ENCODE peak calls at places on chromosome 11, in seven cellular contexts. One of them, this sample, is unnamed.

GRCh38 chr11:61871158-61871597 is 20.2 kb downstream of the FADS3 start:
- DNase-seq in GM12892: peak
- DNase-seq in SK-N-SH: peak
- DNase-seq in K562: peak
- DNase-seq in H1: peak
- DNase-seq in HepG2: peak
- DNase-seq in GM12878: no peak
- DNase-seq in this sample: peak

GRCh38 chr11:109641549-109641948 is 219.6 kb downstream of the C11orf87 start:
- DNase-seq in GM12892: no peak
- DNase-seq in K562: no peak
- DNase-seq in GM12878: no peak
- DNase-seq in H1: no peak
- DNase-seq in SK-N-SH: no peak
- DNase-seq in HepG2: peak
- DNase-seq in this sample: no peak

GRCh38 chr11:73983764-73984543 is 1.3 kb upstream of the UCP2 start:
- DNase-seq in GM12878: no peak
- DNase-seq in HepG2: no peak
- DNase-seq in H1: no peak
- DNase-seq in SK-N-SH: peak
- DNase-seq in K562: peak
- DNase-seq in GM12892: no peak
- DNase-seq in this sample: no peak

GRCh38 chr11:12810497-12810896 is 136.3 kb downstream of the TEAD1 start:
- DNase-seq in GM12892: no peak
- DNase-seq in GM12878: no peak
- DNase-seq in K562: peak
- DNase-seq in H1: no peak
- DNase-seq in SK-N-SH: no peak
- DNase-seq in HepG2: no peak
- DNase-seq in this sample: no peak

GRCh38 chr11:119892311-119892808 is 163.4 kb upstream of the NECTIN1 start:
- DNase-seq in K562: no peak
- DNase-seq in GM12878: no peak
- DNase-seq in H1: no peak
- DNase-seq in HepG2: no peak
- DNase-seq in GM12892: no peak
- DNase-seq in SK-N-SH: peak
- DNase-seq in this sample: no peak

GRCh38 chr11:128188346-128189115 is 398.8 kb downstream of the ETS1 start:
- DNase-seq in H1: no peak
- DNase-seq in HepG2: no peak
- DNase-seq in SK-N-SH: no peak
- DNase-seq in GM12878: no peak
- DNase-seq in GM12892: no peak
- DNase-seq in K562: no peak
- DNase-seq in this sample: no peak

GRCh38 chr11:6647282-6647679 is 8.3 kb downstream of the DCHS1 start:
- DNase-seq in H1: no peak
- DNase-seq in GM12878: no peak
- DNase-seq in GM12892: no peak
- DNase-seq in SK-N-SH: peak
- DNase-seq in K562: no peak
- DNase-seq in HepG2: no peak
- DNase-seq in this sample: no peak

GRCh38 chr11:57543601-57544000 is 6.2 kb downstream of the SMTNL1 start:
- DNase-seq in HepG2: no peak
- DNase-seq in GM12892: no peak
- DNase-seq in GM12878: no peak
- DNase-seq in K562: no peak
- DNase-seq in SK-N-SH: no peak
- DNase-seq in H1: no peak
- DNase-seq in this sample: no peak

GRCh38 chr11:2085251-2086066 is 53.7 kb downstream of the IGF2 start:
- DNase-seq in SK-N-SH: no peak
- DNase-seq in H1: no peak
- DNase-seq in GM12892: no peak
- DNase-seq in GM12878: no peak
- DNase-seq in HepG2: no peak
- DNase-seq in K562: no peak
- DNase-seq in this sample: no peak

GRCh38 chr11:120696597-120696996 is 185.0 kb downstream of the GRIK4 start:
- DNase-seq in H1: peak
- DNase-seq in HepG2: no peak
- DNase-seq in SK-N-SH: no peak
- DNase-seq in K562: peak
- DNase-seq in GM12878: no peak
- DNase-seq in GM12892: no peak
- DNase-seq in this sample: no peak

DNA sequence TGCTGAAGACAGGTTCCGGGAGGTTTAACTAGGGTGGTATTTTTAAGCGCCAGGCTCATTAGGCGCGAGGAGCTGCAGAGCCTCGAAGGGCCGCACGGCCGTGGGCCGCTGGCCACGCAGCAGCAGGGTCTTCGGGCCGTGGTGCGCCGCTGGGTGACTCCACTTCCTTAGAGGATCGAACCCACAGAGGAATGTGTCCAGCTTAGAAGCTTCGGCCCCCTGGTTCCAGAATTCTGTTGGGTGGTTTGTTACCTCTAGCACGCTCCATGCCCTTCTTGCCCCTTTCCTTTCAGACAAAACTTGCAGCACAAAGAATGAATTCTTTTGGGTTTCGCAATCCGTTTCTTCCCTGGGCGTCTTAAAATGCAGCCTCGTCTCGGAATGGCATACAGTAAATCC is 773 bp upstream of the PATL1 start:
- DNase-seq in H1: peak
- DNase-seq in SK-N-SH: no peak
- DNase-seq in GM12878: no peak
- DNase-seq in GM12892: no peak
- DNase-seq in K562: peak
- DNase-seq in HepG2: no peak
- DNase-seq in this sample: no peak
- TF ChIP-seq TAF1 in H1: peak
- TF ChIP-seq TAF1 in SK-N-SH: no peak
- TF ChIP-seq TAF1 in GM12878: no peak
- TF ChIP-seq TAF1 in GM12892: no peak
- TF ChIP-seq TAF1 in K562: no peak
- TF ChIP-seq TAF1 in HepG2: peak
- TF ChIP-seq TAF1 in this sample: no peak

DNA sequence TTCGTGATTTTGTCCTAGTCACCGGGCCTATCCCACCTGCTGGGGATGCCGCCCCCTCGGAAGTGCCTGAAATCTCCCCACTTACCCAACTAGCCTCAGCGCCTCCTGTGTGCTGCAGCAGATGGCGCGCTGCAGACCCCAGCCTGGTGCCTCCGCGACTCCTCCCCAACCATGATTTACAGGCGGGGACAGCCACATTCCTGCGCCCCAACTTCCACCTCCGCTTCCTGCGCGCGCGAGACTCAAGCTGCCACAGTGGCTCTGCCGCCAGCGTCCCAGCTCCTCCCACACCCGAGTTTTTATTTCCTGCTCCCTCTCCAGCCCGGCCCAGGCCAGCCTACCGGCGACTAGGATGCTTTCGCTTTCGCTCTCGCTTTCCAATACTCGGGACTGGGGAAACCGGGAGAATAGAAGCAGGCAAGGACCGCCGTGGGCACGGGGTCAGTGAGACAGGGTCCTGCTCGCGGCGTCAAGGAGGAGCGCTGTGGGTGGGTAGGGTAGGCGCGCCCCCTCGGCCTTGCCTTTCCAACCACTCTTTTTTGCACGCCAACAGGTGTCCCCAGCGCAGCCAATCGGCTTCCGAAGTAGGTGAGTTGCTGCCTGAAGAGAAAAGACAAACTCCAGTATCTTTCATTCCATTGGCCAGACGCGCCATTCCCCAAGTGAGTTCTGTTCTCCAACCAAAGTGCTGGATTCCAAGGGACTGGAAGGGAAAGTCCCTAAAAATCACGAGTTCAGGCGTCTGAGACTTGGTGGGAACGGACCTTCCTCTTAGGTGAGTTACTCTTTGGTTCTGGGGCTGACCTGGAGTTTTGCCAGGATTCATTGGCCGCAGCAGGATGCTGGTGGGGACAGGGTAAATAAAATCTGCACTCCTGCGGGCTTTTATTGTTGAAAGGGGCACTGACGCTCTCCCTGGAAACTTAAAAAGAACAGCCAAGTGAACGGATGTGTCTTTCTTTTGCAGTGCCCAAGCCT is at the start of gene FAM111A:
- DNase-seq in GM12892: peak
- DNase-seq in K562: peak
- DNase-seq in HepG2: peak
- DNase-seq in H1: peak
- DNase-seq in GM12878: peak
- DNase-seq in SK-N-SH: peak
- DNase-seq in this sample: peak
- TF ChIP-seq POLR2AphosphoS5 in GM12892: peak
- TF ChIP-seq POLR2AphosphoS5 in K562: no peak
- TF ChIP-seq POLR2AphosphoS5 in HepG2: no peak
- TF ChIP-seq POLR2AphosphoS5 in H1: peak
- TF ChIP-seq POLR2AphosphoS5 in GM12878: peak
- TF ChIP-seq POLR2AphosphoS5 in SK-N-SH: peak
- TF ChIP-seq POLR2AphosphoS5 in this sample: peak

DNA sequence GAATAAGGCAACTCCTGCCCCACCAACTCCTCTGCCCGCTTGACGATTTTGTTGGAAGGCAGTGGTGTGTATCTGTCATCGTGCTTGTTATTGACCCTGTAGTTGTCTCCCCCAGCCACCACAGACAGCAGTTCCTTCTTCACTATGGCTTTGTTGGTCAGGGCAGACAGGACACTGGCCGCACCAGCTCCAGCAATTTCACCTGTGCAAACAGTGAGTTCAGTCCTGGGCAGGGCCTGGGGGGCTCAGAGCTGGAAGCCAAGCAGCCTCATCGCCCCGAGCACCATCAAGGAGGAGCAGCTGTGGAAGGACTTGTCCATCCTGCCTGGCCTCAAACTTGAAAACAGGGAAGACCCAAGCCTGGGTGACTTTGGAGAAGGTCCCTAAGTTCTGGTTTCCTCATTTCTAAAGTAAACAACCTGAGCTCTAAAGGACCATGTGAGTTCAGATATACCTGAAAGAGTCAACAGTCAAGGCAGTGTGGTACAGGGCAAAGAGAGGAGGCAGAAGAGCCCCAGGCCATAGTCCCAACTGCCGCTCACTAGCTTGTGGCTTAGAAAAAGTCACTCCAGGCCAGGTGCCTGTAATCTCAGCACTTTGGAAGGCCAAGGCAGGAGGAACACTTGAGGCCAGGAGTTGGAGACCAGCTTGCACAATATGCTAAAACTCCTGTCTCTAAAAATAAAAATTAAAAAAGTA is 4.6 kb downstream of the PLAAT2 start:
- DNase-seq in HepG2: no peak
- DNase-seq in K562: no peak
- DNase-seq in H1: no peak
- DNase-seq in SK-N-SH: no peak
- DNase-seq in GM12892: no peak
- DNase-seq in GM12878: no peak
- DNase-seq in this sample: no peak
- TF ChIP-seq TAF1 in HepG2: no peak
- TF ChIP-seq TAF1 in K562: no peak
- TF ChIP-seq TAF1 in H1: no peak
- TF ChIP-seq TAF1 in SK-N-SH: no peak
- TF ChIP-seq TAF1 in GM12892: no peak
- TF ChIP-seq TAF1 in GM12878: no peak
- TF ChIP-seq TAF1 in this sample: no peak

GRCh38 chr11:65857500-65858353 is at the start of gene CFL1:
- DNase-seq in H1: peak
- DNase-seq in K562: peak
- DNase-seq in SK-N-SH: peak
- DNase-seq in HepG2: peak
- DNase-seq in GM12878: peak
- DNase-seq in GM12892: peak
- DNase-seq in this sample: peak

GRCh38 chr11:65855927-65856363 is 2.0 kb downstream of the CFL1 start:
- DNase-seq in SK-N-SH: no peak
- DNase-seq in HepG2: no peak
- DNase-seq in H1: no peak
- DNase-seq in GM12878: no peak
- DNase-seq in K562: no peak
- DNase-seq in GM12892: no peak
- DNase-seq in this sample: no peak

GRCh38 chr11:65854871-65855837 is 2.8 kb downstream of the CFL1 start:
- DNase-seq in GM12892: no peak
- DNase-seq in H1: no peak
- DNase-seq in HepG2: no peak
- DNase-seq in GM12878: no peak
- DNase-seq in SK-N-SH: no peak
- DNase-seq in K562: no peak
- DNase-seq in this sample: no peak

GRCh38 chr11:65858354-65859133 is 564 bp upstream of the CFL1 start:
- DNase-seq in GM12892: no peak
- DNase-seq in H1: no peak
- DNase-seq in GM12878: no peak
- DNase-seq in SK-N-SH: no peak
- DNase-seq in HepG2: no peak
- DNase-seq in K562: no peak
- DNase-seq in this sample: no peak

DNA sequence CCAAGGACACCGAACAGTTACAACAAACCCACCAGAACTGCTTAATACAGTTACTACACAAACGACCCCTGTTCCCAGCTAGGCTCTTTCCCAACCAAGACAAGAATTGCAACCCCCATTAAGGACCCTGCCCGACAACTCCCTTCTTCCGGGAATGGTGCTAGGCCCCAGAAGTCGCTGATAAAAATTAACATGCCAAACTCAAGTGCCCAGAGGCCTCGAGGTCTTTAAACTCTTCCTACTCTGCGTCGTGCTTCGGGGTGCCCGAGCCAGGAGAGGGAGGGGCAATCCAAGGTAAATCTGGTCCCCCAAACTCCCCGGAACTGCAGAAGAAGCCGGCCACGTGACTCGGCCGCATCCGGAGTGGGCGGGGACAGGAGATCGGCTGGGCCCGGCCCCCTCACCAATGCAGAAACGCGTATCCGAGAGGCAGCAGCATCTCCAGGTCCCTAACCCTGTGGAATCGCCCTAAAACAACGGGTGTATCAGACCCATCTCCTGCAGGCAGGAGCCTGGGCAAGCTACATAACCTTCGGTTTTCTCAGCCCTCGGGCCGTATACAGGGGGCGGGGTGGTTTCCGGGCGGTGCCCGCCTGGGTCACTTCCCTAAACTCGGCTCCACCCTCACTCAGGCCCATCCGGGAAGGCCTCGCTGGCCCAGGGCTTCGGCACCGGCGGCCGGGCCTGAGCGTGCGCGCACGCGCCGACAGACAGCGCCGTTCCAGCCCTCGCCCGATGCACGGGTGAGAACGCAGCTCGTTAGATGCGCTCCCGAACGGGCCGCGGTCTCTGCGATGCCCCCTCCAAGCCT is 1.1 kb downstream of the CFL1 start:
- DNase-seq in HepG2: peak
- DNase-seq in K562: peak
- DNase-seq in GM12892: peak
- DNase-seq in H1: peak
- DNase-seq in GM12878: no peak
- DNase-seq in SK-N-SH: peak
- DNase-seq in this sample: no peak
- TF ChIP-seq POLR2AphosphoS5 in HepG2: peak
- TF ChIP-seq POLR2AphosphoS5 in K562: no peak
- TF ChIP-seq POLR2AphosphoS5 in GM12892: peak
- TF ChIP-seq POLR2AphosphoS5 in H1: peak
- TF ChIP-seq POLR2AphosphoS5 in GM12878: peak
- TF ChIP-seq POLR2AphosphoS5 in SK-N-SH: no peak
- TF ChIP-seq POLR2AphosphoS5 in this sample: peak